ENCODE peak calls at places on chromosome 7, in seven cellular contexts. T, R, L, C, Y, E and M are unnamed samples.

GRCh38 chr7:71661671-71662224 is 529.8 kb downstream of the GALNT17 start:
- DNase-seq in Y (no peak), T (no peak), L (no peak), E (no peak), R (no peak), C (no peak), M (no peak)

GRCh38 chr7:49774459-49775064 is 1.1 kb downstream of the VWC2 start:
- DNase-seq in C (no peak), E (no peak), T (no peak), L (no peak), Y (no peak), R (peak), M (no peak)

GRCh38 chr7:157404845-157405481 is 68.2 kb downstream of the DNAJB6 start:
- DNase-seq in R (no peak), Y (peak), E (no peak), C (no peak), L (no peak), T (no peak), M (no peak)

GRCh38 chr7:1444214-1444924 is 14.9 kb downstream of the MICALL2 start:
- DNase-seq in R (no peak), C (no peak), Y (no peak), T (no peak), L (no peak), E (no peak), M (no peak)

GRCh38 chr7:129443612-129444011 is 9.4 kb downstream of the STRIP2 start:
- DNase-seq in E (peak), R (no peak), L (no peak), C (no peak), Y (no peak), T (no peak), M (no peak)

GRCh38 chr7:5429253-5429856 is 5.7 kb upstream of the TNRC18 start:
- DNase-seq in E (no peak), T (no peak), L (peak), C (no peak), Y (peak), R (peak), M (no peak)

GRCh38 chr7:11750191-11750590 is 81.8 kb downstream of the THSD7A start:
- DNase-seq in C (no peak), L (no peak), E (no peak), Y (no peak), R (no peak), T (no peak), M (peak)

GRCh38 chr7:158325530-158326381 is 261.9 kb downstream of the PTPRN2 start:
- DNase-seq in R (no peak), T (no peak), L (peak), E (no peak), Y (no peak), C (peak), M (no peak)

GRCh38 chr7:92835851-92836488 is 403 bp downstream of the CDK6 start:
- DNase-seq in Y (peak), E (no peak), C (no peak), T (peak), R (peak), L (no peak), M (no peak)

GRCh38 chr7:767941-768729 is 41.1 kb upstream of the PRKAR1B start:
- DNase-seq in R (no peak), T (no peak), E (no peak), Y (no peak), L (no peak), C (peak), M (no peak)

GRCh38 chr7:41984888-41985287 is 252.1 kb downstream of the GLI3 start:
- DNase-seq in L (no peak), E (no peak), T (no peak), C (no peak), R (no peak), Y (peak), M (no peak)

GRCh38 chr7:28942158-28942557 is 16.0 kb downstream of the TRIL start:
- DNase-seq in Y (peak), T (no peak), C (no peak), L (no peak), R (no peak), E (no peak), M (no peak)

GRCh38 chr7:155868955-155869783 is 56.9 kb upstream of the SHH start:
- DNase-seq in R (no peak), T (no peak), Y (no peak), E (no peak), C (no peak), L (no peak), M (no peak)